ENCODE peak calls at places on chromosomes 7 and 10, in eight cellular contexts. D, H, J, P, I, S, L and U are unnamed samples.

GRCh38 chr10:44386546-44387052 is 1.7 kb upstream of the CXCL12 start:
- DNase-seq in D (peak), H (peak), J (peak), P (peak), I (peak), S (no peak), L (peak), U (peak)

GRCh38 chr7:150751702-150752101 is 14.5 kb downstream of the GIMAP5 start:
- DNase-seq in D (no peak), H (no peak), J (no peak), P (no peak), I (no peak), S (no peak), L (no peak), U (no peak)

GRCh38 chr7:40546616-40547501 is 412.1 kb downstream of the SUGCT start:
- DNase-seq in D (no peak), H (peak), J (no peak), P (no peak), I (peak), S (no peak), L (no peak), U (no peak)

GRCh38 chr10:43254199-43254730 is 12.6 kb downstream of the RASGEF1A start:
- DNase-seq in D (no peak), H (no peak), J (no peak), P (peak), I (no peak), S (no peak), L (no peak), U (peak)

GRCh38 chr7:54932818-54933543 is 85.8 kb upstream of the EGFR start:
- DNase-seq in D (peak), H (peak), J (peak), P (peak), I (peak), S (peak), L (peak), U (peak)

GRCh38 chr10:60003709-60004191 is 97.4 kb upstream of the CCDC6 start:
- DNase-seq in D (peak), H (no peak), J (no peak), P (no peak), I (no peak), S (no peak), L (no peak), U (no peak)

GRCh38 chr7:3089493-3089892 is 45.8 kb upstream of the CARD11 start:
- DNase-seq in D (peak), H (peak), J (no peak), P (no peak), I (peak), S (no peak), L (no peak), U (no peak)

GRCh38 chr10:126628746-126629145 is 41.7 kb downstream of the C10orf90 start:
- DNase-seq in D (no peak), H (no peak), J (no peak), P (no peak), I (no peak), S (no peak), L (no peak), U (no peak)

GRCh38 chr7:101901661-101902491 is 84.5 kb downstream of the CUX1 start:
- DNase-seq in D (no peak), H (peak), J (no peak), P (no peak), I (peak), S (no peak), L (no peak), U (no peak)
- H3K4me3 ChIP-seq in D (no peak), H (no peak), J (no peak), P (no peak), I (no peak), S (peak), L (no peak), U (no peak)

DNA sequence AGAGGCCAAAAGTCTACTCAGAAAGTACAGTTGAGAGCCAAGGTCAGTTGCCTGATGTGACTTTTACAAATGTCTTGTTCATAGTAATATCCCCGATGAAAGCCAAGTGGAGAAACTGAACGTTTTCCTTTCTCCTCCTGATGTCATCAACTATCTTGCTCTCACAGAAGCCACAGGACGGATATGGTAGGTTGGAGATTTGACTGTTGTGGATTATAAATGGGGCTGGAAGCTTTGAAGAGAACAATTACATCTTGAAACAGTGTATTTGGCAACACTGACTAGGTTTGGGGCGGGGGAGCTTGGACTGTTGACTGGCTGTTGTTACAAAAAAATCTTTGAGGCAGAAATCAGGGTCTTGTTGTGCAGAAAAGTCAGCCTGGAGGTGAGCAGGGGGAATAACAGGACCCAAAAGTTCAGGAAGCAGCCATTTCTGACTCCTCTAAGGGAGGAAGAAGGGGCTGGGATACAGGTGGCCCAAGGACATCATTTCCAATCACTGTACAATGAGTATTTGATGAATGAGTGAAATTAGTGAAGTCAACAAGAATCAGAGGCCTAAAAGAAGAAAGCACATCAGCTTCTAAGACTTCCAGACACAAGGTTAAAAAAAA is 24.3 kb downstream of the PLEKHS1 start:
- DNase-seq in D (peak), H (no peak), J (no peak), P (no peak), I (no peak), S (no peak), L (no peak), U (no peak)
- TF ChIP-seq CTCF in D (no peak), H (no peak), J (no peak), P (no peak), I (no peak), S (no peak), L (no peak), U (no peak)

GRCh38 chr7:74350751-74351150 is 61.5 kb downstream of the CLIP2 start:
- DNase-seq in D (no peak), H (no peak), J (no peak), P (no peak), I (no peak), S (no peak), L (no peak), U (no peak)

GRCh38 chr7:74354009-74354408 is 64.8 kb downstream of the CLIP2 start:
- DNase-seq in D (no peak), H (no peak), J (no peak), P (no peak), I (no peak), S (no peak), L (no peak), U (no peak)

GRCh38 chr7:74349621-74350020 is 60.4 kb downstream of the CLIP2 start:
- DNase-seq in D (no peak), H (no peak), J (no peak), P (no peak), I (no peak), S (no peak), L (no peak), U (no peak)

GRCh38 chr7:74355091-74355490 is 65.9 kb downstream of the CLIP2 start:
- DNase-seq in D (no peak), H (peak), J (no peak), P (no peak), I (peak), S (peak), L (no peak), U (no peak)

GRCh38 chr7:74351836-74352235 is 62.6 kb downstream of the CLIP2 start:
- DNase-seq in D (no peak), H (no peak), J (no peak), P (no peak), I (no peak), S (no peak), L (no peak), U (no peak)
- H3K27ac ChIP-seq in D (no peak), H (no peak), J (no peak), P (no peak), I (no peak), S (no peak), L (no peak), U (no peak)

DNA sequence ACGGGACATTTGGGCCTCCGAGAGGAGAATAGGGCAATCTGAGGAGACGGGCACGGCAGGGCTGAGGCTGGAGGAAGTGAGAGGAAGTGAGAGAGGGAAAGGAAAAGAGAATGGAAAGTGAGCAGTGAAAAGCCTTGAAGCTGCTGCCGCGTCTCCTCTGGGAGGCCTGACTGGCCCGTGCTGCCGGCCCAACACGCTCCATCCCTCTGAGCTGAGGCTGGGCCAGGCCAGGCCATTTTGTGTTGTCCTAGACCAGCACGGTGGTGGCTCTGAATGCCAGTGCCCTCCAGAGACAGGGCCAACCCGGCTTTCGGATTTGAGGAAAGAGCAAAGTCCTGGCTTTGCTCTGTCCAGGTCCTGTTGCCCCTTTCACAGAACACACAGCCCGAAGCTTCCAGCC is 361.1 kb upstream of the SHH start:
- DNase-seq in D (no peak), H (no peak), J (no peak), P (no peak), I (no peak), S (no peak), L (no peak), U (no peak)
- H3K4me3 ChIP-seq in D (no peak), H (no peak), J (no peak), P (no peak), I (no peak), S (no peak), L (no peak), U (no peak)

DNA sequence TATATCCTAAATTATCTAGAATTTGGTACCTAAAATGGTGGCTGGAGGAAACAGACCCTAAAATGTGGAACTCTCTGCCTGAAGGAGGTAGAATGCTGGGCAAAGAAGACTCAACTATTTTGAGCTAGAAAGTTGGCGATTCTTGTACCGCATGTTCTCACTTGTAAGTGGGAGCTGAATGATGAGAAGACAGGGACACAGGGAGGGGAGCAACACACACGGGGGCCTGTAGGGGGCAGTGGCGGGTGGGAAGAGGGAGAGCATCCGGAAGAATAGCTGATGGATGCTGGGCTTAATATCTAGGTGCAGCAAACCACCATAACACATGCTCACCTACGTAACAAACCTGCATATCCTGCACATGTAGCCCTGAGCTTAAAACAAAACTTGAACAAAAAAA is 250.6 kb downstream of the CALN1 start:
- DNase-seq in D (peak), H (no peak), J (no peak), P (no peak), I (no peak), S (no peak), L (no peak), U (no peak)
- TF ChIP-seq CTCF in D (peak), H (no peak), J (no peak), P (no peak), I (no peak), S (no peak), L (no peak), U (no peak)

DNA sequence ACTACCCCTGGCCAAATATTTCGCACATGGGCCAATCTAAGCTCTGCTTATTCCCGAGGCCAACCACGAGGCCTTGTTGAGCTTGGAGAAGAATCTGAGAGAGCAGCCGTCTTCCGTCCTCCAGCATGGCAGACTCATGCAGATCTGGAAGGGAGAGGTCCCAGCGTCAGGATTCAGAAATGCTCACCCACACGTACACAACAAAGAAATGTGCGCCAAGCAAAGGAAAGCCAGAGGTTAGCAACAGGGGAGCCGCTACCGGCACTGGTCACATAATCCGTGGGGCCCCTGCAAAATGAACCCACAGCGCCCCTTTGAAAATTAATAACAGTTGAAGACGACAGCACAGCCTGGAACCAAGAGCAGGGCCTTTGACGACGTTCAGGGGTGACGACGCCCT is 25.4 kb upstream of the PRKAG2 start:
- DNase-seq in D (no peak), H (no peak), J (peak), P (no peak), I (no peak), S (no peak), L (no peak), U (no peak)
- H3K27ac ChIP-seq in D (no peak), H (no peak), J (no peak), P (no peak), I (no peak), S (no peak), L (no peak), U (no peak)

DNA sequence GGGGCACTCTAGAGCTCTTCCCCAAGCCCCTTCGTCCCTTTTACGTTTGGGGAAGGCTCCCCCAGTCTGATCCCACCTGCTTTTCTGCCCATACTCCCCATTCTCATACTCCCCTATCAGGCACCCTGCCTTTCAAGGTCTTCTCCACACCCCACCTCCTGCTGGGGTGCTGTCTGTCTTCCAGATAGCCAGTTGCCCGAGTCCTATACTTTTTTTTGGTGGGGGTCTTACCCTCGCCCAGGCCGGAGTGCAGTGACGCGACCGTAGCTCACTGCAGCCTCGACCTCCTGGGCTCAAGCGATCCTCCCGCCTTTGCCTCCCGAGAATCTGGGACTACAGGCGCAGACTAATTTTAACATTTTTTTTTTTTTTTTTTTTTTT is 775 bp upstream of the ABHD11 start:
- DNase-seq in D (no peak), H (no peak), J (peak), P (no peak), I (no peak), S (no peak), L (no peak), U (no peak)
- H3K4me3 ChIP-seq in D (peak), H (peak), J (peak), P (peak), I (peak), S (peak), L (peak), U (peak)

DNA sequence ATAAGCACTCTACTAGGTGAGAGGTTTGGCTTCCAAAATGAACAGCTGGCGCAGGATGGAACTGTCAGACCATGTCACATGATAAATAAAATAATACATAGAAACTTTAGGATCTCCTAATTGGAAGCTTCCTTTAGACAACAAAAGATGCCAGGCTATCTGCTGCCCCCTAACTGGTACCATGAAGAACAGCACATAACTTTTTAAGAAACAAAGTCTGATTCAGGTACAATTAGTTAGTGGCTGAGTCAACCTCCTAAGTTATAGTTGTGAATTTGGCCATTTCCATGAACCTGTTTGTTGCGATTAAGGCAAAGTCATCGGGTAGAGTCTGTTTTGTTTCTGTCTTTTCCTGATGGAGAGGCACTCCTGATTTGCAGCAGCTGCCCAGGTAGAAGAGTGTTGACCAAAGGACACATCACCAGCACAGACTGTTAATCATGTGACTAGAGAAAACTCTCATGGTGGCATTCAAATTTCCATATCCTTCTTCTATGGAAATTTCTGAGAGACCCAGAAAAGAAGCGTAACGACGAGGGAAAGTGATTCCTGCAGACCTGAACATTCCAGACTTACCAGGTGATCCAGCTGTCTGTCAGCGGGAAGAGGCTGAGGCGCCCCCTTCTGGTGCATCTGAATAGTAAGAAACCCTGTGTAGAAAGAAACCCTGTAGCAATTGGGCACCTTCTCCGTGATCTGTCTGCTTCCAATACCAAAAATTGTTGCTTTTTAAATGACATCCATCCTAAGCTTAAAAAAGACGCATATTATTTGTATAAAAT is 8.6 kb upstream of the INHBA start:
- DNase-seq in D (peak), H (peak), J (no peak), P (no peak), I (peak), S (no peak), L (peak), U (no peak)
- TF ChIP-seq CTCF in D (peak), H (peak), J (peak), P (peak), I (peak), S (peak), L (peak), U (peak)

GRCh38 chr7:116732788-116733709 is 61.1 kb downstream of the MET start:
- DNase-seq in D (no peak), H (no peak), J (no peak), P (no peak), I (no peak), S (no peak), L (no peak), U (no peak)

GRCh38 chr7:116733924-116734591 is 62.1 kb downstream of the MET start:
- DNase-seq in D (no peak), H (no peak), J (no peak), P (no peak), I (no peak), S (no peak), L (no peak), U (no peak)

GRCh38 chr7:116730097-116731018 is 58.4 kb downstream of the MET start:
- DNase-seq in D (no peak), H (no peak), J (no peak), P (no peak), I (no peak), S (no peak), L (no peak), U (no peak)

GRCh38 chr7:116731019-116731388 is 59.0 kb downstream of the MET start:
- DNase-seq in D (no peak), H (no peak), J (no peak), P (no peak), I (no peak), S (no peak), L (no peak), U (no peak)

DNA sequence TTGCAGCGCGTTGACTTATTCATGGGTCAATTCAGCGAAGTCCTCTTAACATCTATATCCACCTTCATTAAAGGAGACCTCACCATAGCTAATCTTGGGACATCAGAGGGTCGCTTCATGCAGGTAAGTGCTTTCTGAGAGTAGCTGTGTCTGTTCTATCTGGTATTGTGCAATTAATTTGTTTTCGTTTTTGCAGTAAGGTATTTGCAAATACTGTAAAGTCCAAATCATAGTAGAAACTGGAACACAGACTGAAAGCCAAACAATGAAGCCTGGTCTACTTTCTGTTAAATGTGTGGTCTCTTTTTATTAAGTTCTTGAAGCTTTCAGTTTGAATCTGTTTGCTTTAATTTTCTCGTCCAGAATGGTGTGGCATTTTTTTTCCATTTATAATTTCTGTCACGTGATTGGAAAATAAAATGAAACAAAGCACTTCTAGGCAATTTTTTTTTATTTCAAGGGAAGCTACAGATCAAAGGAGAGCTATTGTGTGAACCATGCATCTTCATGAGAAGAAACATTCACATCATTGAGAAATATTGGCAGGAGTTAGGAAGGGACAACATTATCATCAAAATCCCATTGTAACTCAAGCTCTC is 59.8 kb downstream of the MET start:
- DNase-seq in D (no peak), H (no peak), J (no peak), P (no peak), I (no peak), S (no peak), L (no peak), U (no peak)
- H3K27ac ChIP-seq in D (no peak), H (no peak), J (no peak), P (peak), I (no peak), S (no peak), L (no peak), U (no peak)